ENCODE peak calls at places on chromosome 1, in nine cellular contexts. M is spleen, F is esophagus squamous epithelium, P is AG09309, A is GM23338, W is AG10803, E is upper lobe of right lung, H is neural progenitor cell, T is dorsolateral prefrontal cortex. G is an unnamed sample.

GRCh38 chr1:110719908-110720307 is 45.2 kb upstream of the KCNA3 start:
- DNase-seq in M (no peak), P (no peak), F (no peak), E (no peak), T (no peak), A (no peak), H (no peak), W (no peak), G (no peak)

GRCh38 chr1:12095822-12096263 is 32.7 kb downstream of the TNFRSF8 start:
- DNase-seq in T (no peak), E (no peak), F (no peak), P (peak), M (peak), H (no peak), W (peak), A (peak), G (no peak)

GRCh38 chr1:6220236-6220635 is 14.3 kb downstream of the RNF207 start:
- DNase-seq in E (no peak), F (no peak), M (no peak), W (no peak), T (no peak), A (no peak), H (no peak), P (no peak), G (no peak)

GRCh38 chr1:8015036-8015808 is 10.9 kb downstream of the ERRFI1 start:
- DNase-seq in M (no peak), F (no peak), T (no peak), W (peak), H (peak), A (peak), P (peak), E (no peak), G (no peak)

GRCh38 chr1:40866408-40866788 is 4.2 kb upstream of the CITED4 start:
- DNase-seq in E (no peak), M (no peak), H (no peak), A (peak), W (no peak), P (no peak), F (no peak), T (no peak), G (no peak)

GRCh38 chr1:42085596-42085995 is 67.6 kb upstream of the GUCA2B start:
- DNase-seq in A (peak), M (no peak), F (no peak), W (peak), P (peak), T (no peak), H (no peak), E (no peak), G (no peak)

GRCh38 chr1:155171836-155172731 is 1.0 kb downstream of the KRTCAP2 start:
- DNase-seq in F (no peak), W (no peak), P (no peak), H (no peak), A (no peak), T (peak), M (peak), E (no peak), G (peak)

GRCh38 chr1:9013824-9014223 is 12.4 kb downstream of the SLC2A7 start:
- DNase-seq in T (no peak), A (no peak), P (no peak), H (no peak), M (no peak), W (no peak), E (no peak), F (no peak), G (no peak)

GRCh38 chr1:222750651-222751050 is 13.6 kb downstream of the FAM177B start:
- DNase-seq in A (no peak), T (no peak), F (no peak), M (no peak), E (no peak), P (no peak), W (no peak), H (no peak), G (no peak)

GRCh38 chr1:153649137-153649866 is 9.2 kb upstream of the SNAPIN start:
- DNase-seq in W (no peak), H (no peak), P (no peak), M (no peak), T (no peak), E (no peak), F (no peak), A (no peak), G (no peak)

GRCh38 chr1:2875677-2876531 is 74.4 kb upstream of the TTC34 start:
- DNase-seq in P (no peak), A (peak), T (peak), F (no peak), H (no peak), E (no peak), M (no peak), W (no peak), G (no peak)

GRCh38 chr1:206903687-206904086 is 6.4 kb downstream of the IL24 start:
- DNase-seq in H (no peak), F (no peak), T (no peak), E (no peak), M (no peak), A (no peak), P (no peak), W (no peak), G (no peak)

GRCh38 chr1:87402192-87403046 is 73.7 kb downstream of the LMO4 start:
- DNase-seq in F (no peak), W (peak), T (no peak), E (no peak), H (no peak), P (peak), M (no peak), A (no peak), G (no peak)

GRCh38 chr1:232178191-232178590 is 451.7 kb downstream of the SIPA1L2 start:
- DNase-seq in M (no peak), P (no peak), W (no peak), H (no peak), E (no peak), F (no peak), A (no peak), T (no peak), G (no peak)

GRCh38 chr1:9659328-9659727 is 7.8 kb downstream of the PIK3CD start:
- DNase-seq in W (peak), E (no peak), A (no peak), H (no peak), F (no peak), P (peak), M (no peak), T (no peak), G (no peak)

GRCh38 chr1:205998457-205999241 is 4.5 kb downstream of the RAB7B start:
- DNase-seq in W (no peak), F (no peak), M (no peak), H (peak), P (no peak), A (peak), T (peak), E (peak), G (no peak)

GRCh38 chr1:21939650-21940374 is 2.7 kb upstream of the HSPG2 start:
- DNase-seq in A (no peak), E (peak), F (no peak), H (no peak), W (peak), P (peak), M (no peak), T (peak), G (no peak)

GRCh38 chr1:71014110-71014509 is 33.5 kb downstream of the PTGER3 start:
- DNase-seq in H (no peak), W (peak), T (no peak), M (no peak), A (no peak), P (peak), F (no peak), E (no peak), G (no peak)

GRCh38 chr1:114756009-114756892 is 1.5 kb downstream of the CSDE1 start:
- DNase-seq in E (no peak), H (no peak), W (no peak), P (no peak), F (no peak), A (no peak), M (no peak), T (no peak), G (no peak)

GRCh38 chr1:241640149-241640866 is at the start of the genes CHML and OPN3:
- DNase-seq in T (peak), P (peak), A (peak), E (peak), H (peak), W (peak), M (peak), F (peak), G (peak)

GRCh38 chr1:177392336-177392735 is 221.6 kb downstream of the BRINP2 start:
- DNase-seq in F (no peak), H (no peak), T (no peak), W (no peak), P (no peak), M (no peak), A (no peak), E (no peak), G (no peak)

GRCh38 chr1:216587715-216588114 is 135.5 kb downstream of the ESRRG start:
- DNase-seq in P (no peak), H (no peak), T (no peak), F (no peak), W (no peak), A (no peak), M (no peak), E (no peak), G (no peak)

GRCh38 chr1:223831755-223832636 is 13.8 kb downstream of the TP53BP2 start:
- DNase-seq in W (peak), H (no peak), F (no peak), A (no peak), T (no peak), M (no peak), P (no peak), E (no peak), G (no peak)

GRCh38 chr1:94698341-94698740 is 121.8 kb upstream of the SLC44A3 start:
- DNase-seq in E (no peak), P (no peak), H (no peak), A (no peak), T (no peak), F (no peak), W (no peak), M (no peak), G (no peak)

GRCh38 chr1:32886828-32887414 is 630 bp downstream of the HPCA start:
- DNase-seq in T (no peak), E (no peak), A (no peak), W (no peak), F (no peak), H (no peak), M (no peak), P (no peak), G (no peak)

GRCh38 chr1:41587791-41588190 is 103.3 kb upstream of the EDN2 start:
- DNase-seq in E (no peak), P (no peak), M (no peak), T (no peak), A (no peak), W (no peak), H (no peak), F (no peak), G (no peak)

GRCh38 chr1:93779540-93780121 is 98.0 kb upstream of the BCAR3 start:
- DNase-seq in F (no peak), M (no peak), E (no peak), P (peak), W (peak), A (peak), H (no peak), T (no peak), G (no peak)

GRCh38 chr1:206872139-206872538 is 6.7 kb downstream of the IL20 start:
- DNase-seq in F (no peak), M (no peak), W (no peak), E (no peak), P (no peak), H (no peak), T (no peak), A (no peak), G (no peak)

GRCh38 chr1:80155371-80155770 is 1148.8 kb upstream of the ADGRL4 start:
- DNase-seq in H (peak), P (no peak), M (no peak), A (peak), W (no peak), T (no peak), E (no peak), F (no peak), G (no peak)

GRCh38 chr1:36350659-36351171 is 27.3 kb upstream of the EVA1B start:
- DNase-seq in P (no peak), T (no peak), A (no peak), M (peak), E (peak), W (peak), H (no peak), F (no peak), G (no peak)

GRCh38 chr1:109761227-109762038 is 2.3 kb downstream of the EPS8L3 start:
- DNase-seq in P (no peak), W (no peak), M (peak), E (peak), H (no peak), F (no peak), T (peak), A (no peak), G (peak)

GRCh38 chr1:3417082-3417728 is 37.3 kb upstream of the ARHGEF16 start:
- DNase-seq in A (no peak), P (no peak), F (no peak), E (no peak), W (no peak), T (no peak), H (no peak), M (no peak), G (no peak)

GRCh38 chr1:39116868-39117728 is 87.4 kb upstream of the MACF1 start:
- DNase-seq in T (no peak), E (no peak), M (no peak), W (peak), H (no peak), F (no peak), A (no peak), P (no peak), G (no peak)

GRCh38 chr1:244352156-244352830 is 99.4 kb downstream of the ADSS2 start:
- DNase-seq in F (no peak), H (peak), E (no peak), P (no peak), T (no peak), A (no peak), M (no peak), W (no peak), G (no peak)

GRCh38 chr1:22861764-22862440 is 110.8 kb downstream of the LACTBL1 start:
- DNase-seq in T (no peak), M (no peak), W (peak), F (no peak), A (peak), E (no peak), H (peak), P (peak), G (no peak)

GRCh38 chr1:61925591-61926298 is 183.5 kb downstream of the PATJ start:
- DNase-seq in E (no peak), A (no peak), T (no peak), W (no peak), P (no peak), F (no peak), M (no peak), H (no peak), G (no peak)

GRCh38 chr1:196535727-196536126 is 72.5 kb downstream of the KCNT2 start:
- DNase-seq in P (no peak), T (no peak), E (no peak), M (peak), W (peak), A (peak), F (no peak), H (peak), G (peak)

GRCh38 chr1:174519845-174520244 is 72.1 kb downstream of the GPR52 start:
- DNase-seq in H (no peak), M (no peak), T (no peak), E (no peak), W (no peak), A (no peak), F (no peak), P (no peak), G (no peak)

GRCh38 chr1:67114162-67114561 is 20.6 kb downstream of the C1orf141 start:
- DNase-seq in M (no peak), A (no peak), W (no peak), E (no peak), F (no peak), P (no peak), T (no peak), H (no peak), G (no peak)
- TF ChIP-seq CTCF in M (no peak), A (no peak), W (no peak), E (no peak), F (no peak), P (no peak), T (no peak), H (no peak), G (no peak)

GRCh38 chr1:235908742-235909520 is 42.2 kb upstream of the LYST start:
- DNase-seq in E (no peak), P (peak), M (no peak), H (no peak), A (no peak), F (no peak), W (peak), T (no peak), G (no peak)
- TF ChIP-seq CTCF in E (no peak), P (no peak), M (no peak), H (no peak), A (no peak), F (no peak), W (no peak), T (no peak), G (no peak)

DNA sequence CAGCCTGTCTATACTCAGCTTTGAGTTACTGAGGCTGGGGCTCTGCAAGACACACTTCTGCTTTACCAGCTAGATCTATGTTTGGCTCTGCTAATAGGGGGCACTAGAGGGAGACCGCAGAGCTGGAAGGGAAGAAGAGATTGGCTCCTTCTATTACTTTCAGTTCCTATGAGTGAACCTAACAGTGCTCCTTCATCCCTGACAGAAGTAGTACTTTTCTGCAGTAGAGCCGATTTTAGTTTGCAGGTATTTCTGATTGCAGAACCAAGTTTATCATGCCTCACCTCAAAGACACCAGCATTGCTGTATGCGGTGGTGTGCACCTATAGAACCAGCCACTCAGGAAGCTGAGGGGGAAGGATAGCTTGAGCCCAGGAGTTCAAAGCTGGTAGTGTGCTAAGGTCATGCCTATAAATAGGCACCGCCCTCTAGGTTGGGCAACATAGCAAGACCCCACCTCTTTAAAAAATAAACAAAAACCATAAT is 5.7 kb upstream of the ZDHHC18 start:
- DNase-seq in E (no peak), T (no peak), H (no peak), A (peak), F (no peak), P (no peak), M (no peak), W (no peak), G (no peak)
- TF ChIP-seq CTCF in E (peak), T (no peak), H (no peak), A (peak), F (no peak), P (no peak), M (peak), W (no peak), G (no peak)

GRCh38 chr1:172613294-172613693 is 45.6 kb upstream of the FASLG start:
- DNase-seq in H (no peak), A (no peak), P (no peak), F (no peak), M (no peak), W (peak), E (no peak), T (no peak), G (no peak)

GRCh38 chr1:172607145-172607544 is 51.8 kb upstream of the FASLG start:
- DNase-seq in P (no peak), A (no peak), T (no peak), E (no peak), W (no peak), M (no peak), H (no peak), F (no peak), G (no peak)

GRCh38 chr1:172608098-172608601 is 50.8 kb upstream of the FASLG start:
- DNase-seq in P (no peak), M (no peak), T (no peak), H (no peak), F (no peak), E (no peak), A (no peak), W (no peak), G (no peak)

GRCh38 chr1:172612478-172612877 is 46.4 kb upstream of the FASLG start:
- DNase-seq in T (no peak), P (no peak), F (no peak), H (no peak), E (no peak), A (no peak), M (no peak), W (no peak), G (no peak)

DNA sequence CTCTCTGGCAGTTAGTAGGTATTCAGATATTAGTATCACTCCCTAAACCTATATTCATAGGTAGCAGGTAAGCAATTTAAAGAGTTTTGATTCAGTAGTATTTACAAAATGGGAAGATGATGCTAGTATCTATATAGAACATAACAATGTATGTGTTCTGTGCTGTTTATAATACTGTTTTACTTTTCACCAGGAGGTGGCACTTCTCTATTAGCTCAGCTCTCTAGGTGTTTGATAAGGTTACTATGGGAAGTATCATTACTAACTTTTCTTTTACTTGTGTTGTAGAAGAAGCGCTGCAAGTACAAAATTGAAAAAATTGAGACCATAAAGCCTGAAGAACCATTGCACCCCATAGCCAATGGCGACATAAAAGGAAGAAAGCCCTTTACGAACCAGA is 49.4 kb upstream of the FASLG start:
- DNase-seq in T (no peak), W (peak), F (no peak), P (no peak), A (peak), M (no peak), E (no peak), H (no peak), G (no peak)
- TF ChIP-seq CTCF in T (no peak), W (peak), F (no peak), P (peak), A (peak), M (peak), E (no peak), H (peak), G (peak)

DNA sequence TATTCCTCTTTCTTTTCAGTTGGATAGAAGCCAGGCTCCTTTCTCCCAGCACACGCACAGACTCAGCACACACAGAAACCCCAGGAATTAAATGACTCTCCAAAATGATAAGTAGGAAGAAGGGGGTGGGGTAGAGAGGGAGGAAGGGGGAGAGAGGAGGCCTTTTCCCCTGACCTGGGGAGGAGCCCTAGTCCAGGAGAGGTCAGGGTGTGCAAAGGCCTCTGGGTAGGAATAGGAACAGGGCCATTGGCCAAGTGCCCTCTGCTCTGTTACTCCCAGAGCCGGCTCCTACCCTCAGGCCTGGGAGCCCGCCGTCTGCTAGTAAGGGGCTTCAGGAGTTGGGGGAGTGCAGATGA is 35.6 kb upstream of the PUM1 start:
- DNase-seq in F (no peak), P (peak), A (no peak), T (no peak), M (no peak), E (no peak), H (no peak), W (peak), G (no peak)
- TF ChIP-seq CTCF in F (no peak), P (no peak), A (no peak), T (no peak), M (no peak), E (no peak), H (no peak), W (no peak), G (no peak)

GRCh38 chr1:117879284-117879683 is 50.1 kb downstream of the GDAP2 start:
- DNase-seq in F (no peak), P (no peak), W (no peak), A (no peak), T (no peak), M (no peak), H (no peak), E (no peak), G (no peak)
- TF ChIP-seq CTCF in F (no peak), P (no peak), W (no peak), A (no peak), T (no peak), M (no peak), H (no peak), E (no peak), G (no peak)

DNA sequence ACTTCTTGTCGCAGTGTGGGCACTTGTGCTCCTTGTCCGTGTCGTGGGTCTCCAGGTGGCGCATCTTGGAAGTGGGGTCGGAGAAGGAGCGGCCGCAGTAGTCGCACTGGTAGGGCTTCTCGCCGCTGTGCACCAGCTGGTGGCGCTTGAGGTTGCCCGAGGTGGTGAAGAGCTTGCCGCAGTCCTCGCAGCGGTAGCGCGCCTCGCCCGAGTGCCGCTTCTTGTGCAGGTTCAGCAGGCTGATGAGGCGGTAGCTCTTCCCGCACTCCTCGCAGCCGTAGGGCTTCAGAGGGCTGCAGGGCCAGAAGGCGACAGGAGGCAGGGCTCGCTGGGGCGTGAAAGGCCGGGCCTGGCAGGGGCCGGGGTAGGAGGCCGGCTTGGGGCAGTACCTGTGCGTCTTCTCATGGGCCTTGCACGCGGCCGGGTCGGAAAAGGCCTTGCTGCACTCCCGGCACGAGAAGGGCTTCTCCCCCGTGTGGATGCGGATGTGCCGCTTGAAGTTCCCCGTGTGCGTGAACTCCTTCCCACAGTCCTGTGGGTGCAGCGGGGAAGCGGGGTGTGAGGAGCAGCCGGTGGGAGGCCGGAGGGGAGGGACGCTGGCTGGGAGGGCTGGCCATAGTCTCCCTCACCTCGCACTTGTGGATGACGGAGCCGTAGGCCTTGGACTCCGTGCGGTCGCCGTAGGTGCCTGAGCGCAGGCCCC is 31.4 kb downstream of the ZBTB17 start:
- DNase-seq in E (no peak), A (peak), T (no peak), W (no peak), H (no peak), P (no peak), M (no peak), F (no peak), G (no peak)
- TF ChIP-seq CTCF in E (no peak), A (peak), T (no peak), W (no peak), H (no peak), P (no peak), M (no peak), F (no peak), G (no peak)

G was measured in type B pancreatic cell.